ENCODE peak calls at places on chromosomes 7 and 10, in six cellular contexts. U is H7, R is T-cell, E is DMS53, M is progenitor cell of endocrine pancreas, V is nucleus accumbens. J is an unnamed sample.

GRCh38 chr7:16433568-16434122 is 12.3 kb upstream of the CRPPA start:
- DNase-seq in R (no peak), V (no peak), U (no peak), M (no peak), E (no peak), J (no peak)

GRCh38 chr10:29734980-29735627 is 100.3 kb upstream of the SVIL start:
- DNase-seq in R (peak; percentile 43), V (no peak), U (peak; percentile 83), E (peak; percentile 79), M (peak; percentile 40), J (peak; percentile 42)

GRCh38 chr7:108037140-108037539 is 34.2 kb upstream of the LAMB1 start:
- DNase-seq in M (no peak), E (no peak), V (no peak), U (no peak), R (no peak), J (no peak)

GRCh38 chr7:30980194-30980593 is 16.4 kb downstream of the GHRHR start:
- DNase-seq in U (no peak), V (no peak), E (no peak), M (no peak), R (no peak), J (peak; percentile 24)

GRCh38 chr7:47581821-47582747 is at the start of gene TNS3:
- DNase-seq in V (no peak), U (peak; percentile 93), M (peak; percentile 60), R (no peak), E (peak; percentile 80), J (peak; percentile 66)

GRCh38 chr7:81960026-81960425 is 190.2 kb upstream of the HGF start:
- DNase-seq in M (no peak), U (no peak), E (no peak), V (no peak), R (no peak), J (no peak)

GRCh38 chr7:80334185-80334584 is 177.7 kb downstream of the GNAT3 start:
- DNase-seq in E (peak; percentile 71), U (no peak), R (no peak), M (no peak), V (no peak), J (no peak)

GRCh38 chr10:75035975-75036708 is 75.3 kb upstream of the SAMD8 start:
- DNase-seq in V (no peak), E (no peak), U (no peak), M (no peak), R (no peak), J (no peak)

GRCh38 chr7:7967909-7968543 is 570 bp upstream of the GLCCI1 start:
- DNase-seq in E (peak; percentile 56), V (no peak), R (no peak), M (no peak), U (no peak), J (no peak)

GRCh38 chr7:29569648-29570047 is 6.0 kb downstream of the PRR15 start:
- DNase-seq in V (no peak), U (peak; percentile 45), M (no peak), R (no peak), E (peak; percentile 75), J (no peak)

GRCh38 chr7:157412021-157412443 is 75.2 kb downstream of the DNAJB6 start:
- DNase-seq in U (no peak), E (no peak), M (no peak), V (no peak), R (peak; percentile 17), J (no peak)

GRCh38 chr7:80087768-80088170 is 46.9 kb upstream of the GNAI1 start:
- DNase-seq in R (no peak), U (no peak), V (no peak), E (no peak), M (no peak), J (no peak)

GRCh38 chr10:89301231-89301630 is 615 bp upstream of the IFIT2 start:
- DNase-seq in M (no peak), V (no peak), E (peak; percentile 38), U (no peak), R (no peak), J (no peak)

GRCh38 chr10:124152139-124152780 is 58.9 kb upstream of the CHST15 start:
- DNase-seq in R (no peak), V (peak; percentile 18), E (peak; percentile 88), U (peak; percentile 74), M (no peak), J (peak; percentile 46)

GRCh38 chr7:94632338-94633024 is 23.5 kb downstream of the SGCE start:
- DNase-seq in M (no peak), E (peak; percentile 68), V (no peak), U (no peak), R (no peak), J (no peak)

GRCh38 chr10:72097448-72098300 is 9.3 kb upstream of the SPOCK2 start:
- DNase-seq in R (no peak), U (no peak), M (no peak), V (no peak), E (peak; percentile 81), J (no peak)

GRCh38 chr10:18449631-18450030 is 201.8 kb downstream of the NSUN6 start:
- DNase-seq in E (no peak), M (no peak), V (no peak), U (no peak), R (no peak), J (no peak)

GRCh38 chr7:121081327-121081936 is 92.9 kb downstream of the CPED1 start:
- DNase-seq in M (no peak), E (peak; percentile 86), R (no peak), V (no peak), U (peak; percentile 9), J (no peak)

GRCh38 chr10:124899151-124899550 is 42.8 kb upstream of the ZRANB1 start:
- DNase-seq in U (no peak), R (no peak), V (no peak), E (no peak), M (no peak), J (no peak)

GRCh38 chr10:42519761-42520460 is 118.5 kb downstream of the ZNF33B start:
- DNase-seq in V (no peak), E (peak; percentile 5), M (no peak), R (no peak), U (no peak), J (no peak)

GRCh38 chr10:125694874-125695273 is 11.9 kb upstream of the TEX36 start:
- DNase-seq in M (no peak), U (no peak), V (no peak), R (no peak), E (no peak), J (no peak)

GRCh38 chr10:88800152-88801125 is 2.1 kb upstream of the LIPM start:
- DNase-seq in E (no peak), R (no peak), U (no peak), V (no peak), M (no peak), J (no peak)

GRCh38 chr10:29120216-29120615 is 168.7 kb upstream of the LYZL1 start:
- DNase-seq in V (no peak), U (no peak), E (no peak), M (no peak), R (no peak), J (no peak)

GRCh38 chr7:26782501-26782900 is 81.9 kb downstream of the SKAP2 start:
- DNase-seq in E (no peak), R (no peak), U (no peak), V (no peak), M (no peak), J (no peak)

GRCh38 chr7:148147438-148147837 is 443.1 kb upstream of the C7orf33 start:
- DNase-seq in M (no peak), V (no peak), U (no peak), E (peak; percentile 30), R (no peak), J (no peak)

GRCh38 chr7:143882020-143882610 is 19.9 kb downstream of the TCAF1 start:
- DNase-seq in V (peak; percentile 87), E (peak; percentile 63), U (peak; percentile 61), R (no peak), M (peak; percentile 28), J (peak; percentile 56)

GRCh38 chr7:131326576-131326975 is 1.1 kb upstream of the MKLN1 start:
- DNase-seq in V (no peak), E (peak; percentile 78), R (no peak), U (no peak), M (no peak), J (no peak)

GRCh38 chr10:79118286-79119202 is 49.8 kb downstream of the ZMIZ1 start:
- DNase-seq in E (no peak), V (no peak), R (no peak), U (no peak), M (no peak), J (no peak)

GRCh38 chr7:30789334-30789711 is 18.1 kb downstream of the MINDY4 start:
- DNase-seq in R (no peak), M (no peak), U (no peak), V (no peak), E (no peak), J (no peak)

GRCh38 chr7:149748223-149748874 is 25.0 kb downstream of the ZNF467 start:
- DNase-seq in M (no peak), V (no peak), R (no peak), U (peak; percentile 63), E (peak; percentile 63), J (peak; percentile 46)

GRCh38 chr7:47044620-47045019 is 537.3 kb downstream of the TNS3 start:
- DNase-seq in U (no peak), R (no peak), M (no peak), E (no peak), V (no peak), J (no peak)

GRCh38 chr7:112420236-112420945 is 29.9 kb upstream of the IFRD1 start:
- DNase-seq in R (no peak), E (peak; percentile 64), V (peak; percentile 3), M (no peak), U (no peak), J (no peak)

GRCh38 chr7:33262476-33262875 is 133.1 kb downstream of the BBS9 start:
- DNase-seq in E (no peak), R (no peak), U (no peak), V (no peak), M (no peak), J (no peak)

GRCh38 chr10:96431211-96431970 is 72.6 kb upstream of the OPALIN start:
- DNase-seq in E (no peak), U (no peak), V (no peak), R (no peak), M (no peak), J (no peak)